ENCODE peak calls at places on chromosomes 1 and 21, in six cellular contexts. P is breast epithelium, Y is adrenal gland, C is stomach, G is tibial nerve, T is psoas muscle. U is an unnamed sample. For H3K27me3, the result is how much of the 10 kb centered on the place peaks cover.

GRCh38 chr1:202807926-202808757 is at the start of gene KDM5B:
- DNase-seq in G (peak), C (peak), Y (peak), P (peak), T (peak), U (peak)

GRCh38 chr1:19735419-19736127 is 64.1 kb downstream of the TMCO4 start:
- DNase-seq in T (peak), G (peak), C (no peak), P (no peak), Y (peak), U (peak)

GRCh38 chr21:45302082-45303061 is 14.7 kb upstream of the POFUT2 start:
- DNase-seq in T (peak), P (no peak), Y (peak), C (peak), G (peak), U (no peak)

GRCh38 chr1:212944209-212944901 is 6.0 kb upstream of the VASH2 start:
- DNase-seq in P (no peak), T (no peak), C (no peak), G (no peak), Y (no peak), U (no peak)

GRCh38 chr1:214476229-214476957 is 75.0 kb downstream of the PTPN14 start:
- DNase-seq in G (no peak), C (peak), T (no peak), P (no peak), Y (no peak), U (no peak)

GRCh38 chr1:32204943-32205361 is 519 bp upstream of the IQCC start:
- DNase-seq in Y (peak), P (peak), T (no peak), C (no peak), G (no peak), U (no peak)

GRCh38 chr1:23644555-23644866 is 47.1 kb upstream of the RPL11 start:
- DNase-seq in G (no peak), P (no peak), Y (no peak), C (no peak), T (no peak), U (no peak)

GRCh38 chr1:54474500-54475235 is 68.5 kb upstream of the SSBP3 start:
- DNase-seq in P (no peak), C (no peak), G (no peak), Y (peak), T (peak), U (no peak)

GRCh38 chr1:45640293-45640692 is 16.4 kb upstream of the CCDC17 start:
- DNase-seq in T (no peak), C (no peak), G (no peak), Y (no peak), P (no peak), U (no peak)

GRCh38 chr1:233540788-233541187 is 73.1 kb upstream of the KCNK1 start:
- DNase-seq in P (no peak), C (no peak), Y (no peak), T (no peak), G (no peak), U (no peak)

DNA sequence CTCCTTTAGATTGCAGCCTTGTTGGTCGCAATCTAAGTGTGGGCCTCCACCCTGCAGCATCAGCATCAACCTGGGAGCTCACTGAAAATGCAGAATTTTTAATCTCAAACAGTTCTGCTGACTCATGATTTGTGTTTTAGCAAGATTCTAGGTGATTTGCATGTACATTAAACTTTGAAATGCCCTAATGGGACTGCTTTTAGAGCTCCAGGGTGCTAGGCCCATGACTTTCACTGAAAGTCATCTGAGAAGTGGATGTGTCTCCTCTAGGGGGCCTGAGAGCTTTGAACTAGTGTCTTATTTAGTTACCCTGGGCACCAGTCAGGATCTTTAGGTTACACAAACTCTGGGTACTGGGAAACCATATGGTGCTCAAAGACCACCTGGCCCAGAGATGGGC is 9.0 kb downstream of the TRIM67 start:
- DNase-seq in T (no peak), G (no peak), P (no peak), C (no peak), Y (no peak), U (no peak)
- TF ChIP-seq CTCF in T (no peak), G (no peak), P (no peak), C (no peak), Y (no peak), U (no peak)

GRCh38 chr1:21775985-21776562 is 6.9 kb downstream of the USP48 start:
- DNase-seq in Y (no peak), C (no peak), P (no peak), G (no peak), T (no peak), U (no peak)

GRCh38 chr1:21782868-21783678 is at the start of gene USP48:
- DNase-seq in T (peak), Y (peak), C (peak), G (peak), P (peak), U (peak)

GRCh38 chr1:21778405-21778727 is 4.6 kb downstream of the USP48 start:
- DNase-seq in C (no peak), T (no peak), G (no peak), Y (no peak), P (no peak), U (no peak)

GRCh38 chr1:21781971-21782867 is 730 bp downstream of the USP48 start:
- DNase-seq in T (no peak), C (peak), G (peak), P (peak), Y (peak), U (peak)

DNA sequence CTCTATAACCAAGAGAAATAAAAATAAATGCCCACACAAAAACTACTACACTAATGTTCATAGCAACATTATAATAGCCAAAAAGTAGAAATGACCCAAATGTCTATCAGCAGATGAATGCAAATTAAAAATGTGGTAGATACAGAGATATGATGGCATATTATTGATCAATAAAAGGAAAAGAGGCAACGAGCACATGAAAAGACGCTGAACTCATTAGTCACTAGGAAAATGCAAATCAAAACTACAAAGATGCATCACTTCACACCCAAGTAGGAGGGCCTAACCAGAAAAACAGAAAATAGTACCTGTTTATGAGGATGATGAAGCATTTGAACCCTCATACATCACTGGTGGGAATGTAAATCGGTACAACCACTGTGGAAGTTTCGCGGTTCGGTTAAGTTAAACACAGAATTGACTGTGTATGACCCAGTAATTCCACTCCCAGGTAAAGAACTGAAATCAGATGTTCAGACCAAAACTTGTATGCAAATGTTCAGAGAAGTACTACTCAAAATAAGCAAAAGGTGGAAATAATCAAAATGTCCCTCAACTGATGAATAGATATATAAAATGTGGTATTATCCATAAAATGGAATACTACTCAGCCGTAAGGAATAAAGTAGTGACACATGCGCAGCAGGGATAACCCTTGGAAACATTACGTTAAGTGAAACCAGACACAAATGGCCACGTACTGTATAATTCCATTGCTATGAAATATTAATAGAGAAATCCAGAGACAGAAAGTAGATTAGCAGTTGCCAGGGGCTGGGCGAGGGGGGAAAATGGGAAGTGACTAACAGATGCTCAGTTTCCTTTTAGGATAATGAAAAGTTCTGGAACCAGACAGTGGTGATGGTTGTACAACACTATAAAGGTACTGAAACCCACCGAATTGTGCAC is 3.1 kb downstream of the USP48 start:
- DNase-seq in C (no peak), G (no peak), Y (peak), T (no peak), P (no peak), U (no peak)
- H3K27ac ChIP-seq in C (peak), G (no peak), Y (peak), T (no peak), P (no peak), U (no peak)

GRCh38 chr1:3194760-3195479 is 125.9 kb downstream of the PRDM16 start:
- DNase-seq in P (no peak), Y (no peak), C (no peak), G (no peak), T (no peak), U (no peak)

GRCh38 chr1:3192359-3192758 is 123.4 kb downstream of the PRDM16 start:
- DNase-seq in C (peak), P (no peak), Y (no peak), G (no peak), T (no peak), U (no peak)

GRCh38 chr1:3192825-3193224 is 123.8 kb downstream of the PRDM16 start:
- DNase-seq in T (no peak), P (no peak), C (no peak), G (no peak), Y (peak), U (no peak)

GRCh38 chr1:3195480-3195815 is 126.4 kb downstream of the PRDM16 start:
- DNase-seq in Y (no peak), T (no peak), P (no peak), G (no peak), C (no peak), U (no peak)

DNA sequence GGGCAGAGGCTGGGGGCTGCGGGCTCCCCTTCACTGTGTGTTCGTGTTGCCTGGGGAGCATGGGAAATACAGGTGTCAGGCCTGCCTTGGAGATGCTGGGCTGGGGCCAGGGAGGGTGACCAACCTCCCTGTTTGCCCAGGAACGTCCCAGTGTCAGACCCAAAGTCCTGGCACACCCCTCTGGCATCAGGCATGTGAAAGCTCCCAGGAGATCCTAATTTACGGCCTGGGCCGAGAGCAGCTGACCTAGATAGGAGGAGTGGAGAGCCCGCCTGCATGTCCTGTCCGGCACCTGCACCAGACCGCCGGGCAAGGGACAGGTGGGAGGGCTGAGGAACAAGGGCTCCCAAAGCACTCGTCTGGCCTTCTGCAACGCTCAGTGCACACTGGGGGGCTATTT is 124.8 kb downstream of the PRDM16 start:
- DNase-seq in G (no peak), Y (no peak), P (no peak), T (no peak), C (no peak), U (no peak)
- H3K27me3 ChIP-seq in G (under half), Y (under half), P (under half), T (under half), C (under half), U (under half)

DNA sequence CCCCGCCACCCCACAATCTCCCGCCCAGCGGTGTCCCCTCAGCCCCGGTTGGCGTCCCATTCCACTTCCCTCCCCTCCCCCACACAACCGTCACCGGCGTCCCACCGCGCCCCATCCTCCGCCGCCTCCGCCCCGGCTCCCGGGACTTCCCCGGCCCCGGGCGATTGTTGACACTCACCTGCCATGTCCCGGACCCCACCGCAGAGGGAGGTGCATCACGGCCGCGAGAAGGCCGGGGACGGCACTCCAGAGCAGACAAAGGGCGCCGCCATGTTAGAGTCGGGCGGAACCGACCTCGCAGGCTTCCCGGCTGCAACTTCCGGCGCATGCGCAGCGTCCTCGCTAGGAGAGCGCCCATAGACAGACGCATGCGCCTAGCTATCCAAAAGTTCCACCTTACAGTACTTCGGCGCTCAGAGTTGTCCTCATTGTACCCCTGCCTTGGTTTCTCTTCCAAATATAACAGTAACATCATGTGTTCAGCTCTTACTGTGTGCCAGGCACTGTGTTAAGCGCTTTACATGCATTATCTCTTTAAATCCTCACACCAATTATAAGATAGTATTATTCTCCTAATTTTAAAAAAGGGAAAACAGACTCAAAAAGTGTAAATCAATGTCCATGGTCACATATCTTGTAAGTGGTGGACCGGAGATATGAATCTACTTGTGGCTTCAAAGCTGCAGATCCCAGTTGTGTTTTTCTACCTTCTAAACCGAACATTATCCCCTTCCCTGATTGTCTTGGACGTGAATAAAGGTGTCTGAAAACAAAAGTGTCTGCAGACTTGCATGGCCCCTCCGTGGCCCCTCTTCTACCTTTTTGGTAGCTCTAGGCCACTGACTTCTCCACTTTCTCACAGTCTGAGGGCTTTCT is at the start of gene ZBTB17:
- DNase-seq in G (peak), Y (peak), T (peak), C (peak), P (peak), U (peak)
- TF ChIP-seq CTCF in G (peak), Y (no peak), T (no peak), C (no peak), P (no peak), U (no peak)

DNA sequence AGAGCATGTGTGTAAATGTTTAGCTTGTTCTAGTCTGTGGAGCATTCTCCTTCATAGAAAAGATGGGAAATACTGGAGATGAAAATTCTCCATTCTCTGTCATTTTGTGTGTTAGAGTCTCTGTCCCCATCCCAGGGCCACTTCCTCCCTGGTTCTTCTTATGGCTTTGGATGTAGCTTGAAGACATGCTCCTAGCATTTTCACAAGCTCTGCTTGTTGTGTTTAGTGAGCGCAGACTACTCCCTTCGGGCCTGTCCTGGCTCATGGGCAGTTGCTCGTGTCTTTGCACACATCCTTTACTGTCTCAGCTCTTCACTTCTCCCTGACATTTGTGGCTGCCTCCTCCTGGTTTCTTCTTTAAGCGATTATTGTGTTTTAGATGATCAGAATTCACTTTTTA is 30.4 kb downstream of the MAPKAPK2 start:
- DNase-seq in C (no peak), G (no peak), T (no peak), P (no peak), Y (no peak), U (no peak)
- H3K27ac ChIP-seq in C (peak), G (peak), T (peak), P (peak), Y (peak), U (peak)

DNA sequence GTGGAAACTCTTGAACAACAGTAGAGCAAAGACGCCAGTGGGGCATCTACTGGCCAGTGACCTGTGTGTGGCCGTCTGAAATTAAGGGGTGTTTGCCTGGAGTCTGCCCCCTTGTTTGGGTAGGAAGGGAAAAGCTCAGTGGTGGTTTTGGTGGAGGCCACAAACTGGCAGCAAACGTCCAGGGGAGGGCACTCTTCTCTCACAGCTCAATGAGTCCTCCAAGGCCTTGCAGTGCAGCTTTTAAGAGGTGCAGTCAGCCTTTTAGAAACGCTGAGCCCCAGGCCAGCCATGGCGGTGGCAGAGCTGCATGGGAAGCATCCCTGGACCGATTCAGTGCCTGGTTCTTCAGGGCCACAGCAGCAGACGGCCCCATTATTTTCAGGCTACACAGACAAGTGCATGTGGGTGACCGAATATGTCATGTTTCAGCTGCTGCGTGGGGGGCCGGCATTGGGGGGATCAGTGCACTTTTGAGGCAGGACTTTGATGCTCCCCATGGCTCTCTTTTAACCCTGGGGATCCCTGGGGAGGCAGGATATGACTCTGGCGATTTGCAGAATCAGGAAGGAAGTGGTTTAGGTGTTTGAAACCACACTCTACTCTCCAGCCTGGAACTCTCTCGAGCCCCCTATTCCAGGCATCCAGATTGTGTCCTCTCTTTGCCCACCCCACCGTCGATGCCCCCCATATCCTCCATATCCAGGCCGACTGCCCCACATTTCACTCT is 414.0 kb downstream of the PRDM2 start:
- DNase-seq in T (peak), C (no peak), Y (peak), G (peak), P (peak), U (peak)
- H3K27me3 ChIP-seq in T (under half), C (under half), Y (under half), G (under half), P (under half), U (under half)

GRCh38 chr1:167061073-167061464 is 29.1 kb downstream of the GPA33 start:
- DNase-seq in P (no peak), G (no peak), Y (no peak), C (no peak), T (no peak), U (no peak)

GRCh38 chr1:167059729-167060107 is 30.5 kb downstream of the GPA33 start:
- DNase-seq in T (no peak), P (no peak), Y (no peak), C (no peak), G (no peak), U (no peak)

GRCh38 chr1:167057297-167057688 is 32.9 kb downstream of the GPA33 start:
- DNase-seq in C (peak), P (no peak), Y (peak), G (no peak), T (no peak), U (no peak)

GRCh38 chr1:167059045-167059728 is 31.0 kb downstream of the GPA33 start:
- DNase-seq in Y (peak), P (peak), G (peak), C (peak), T (peak), U (peak)

DNA sequence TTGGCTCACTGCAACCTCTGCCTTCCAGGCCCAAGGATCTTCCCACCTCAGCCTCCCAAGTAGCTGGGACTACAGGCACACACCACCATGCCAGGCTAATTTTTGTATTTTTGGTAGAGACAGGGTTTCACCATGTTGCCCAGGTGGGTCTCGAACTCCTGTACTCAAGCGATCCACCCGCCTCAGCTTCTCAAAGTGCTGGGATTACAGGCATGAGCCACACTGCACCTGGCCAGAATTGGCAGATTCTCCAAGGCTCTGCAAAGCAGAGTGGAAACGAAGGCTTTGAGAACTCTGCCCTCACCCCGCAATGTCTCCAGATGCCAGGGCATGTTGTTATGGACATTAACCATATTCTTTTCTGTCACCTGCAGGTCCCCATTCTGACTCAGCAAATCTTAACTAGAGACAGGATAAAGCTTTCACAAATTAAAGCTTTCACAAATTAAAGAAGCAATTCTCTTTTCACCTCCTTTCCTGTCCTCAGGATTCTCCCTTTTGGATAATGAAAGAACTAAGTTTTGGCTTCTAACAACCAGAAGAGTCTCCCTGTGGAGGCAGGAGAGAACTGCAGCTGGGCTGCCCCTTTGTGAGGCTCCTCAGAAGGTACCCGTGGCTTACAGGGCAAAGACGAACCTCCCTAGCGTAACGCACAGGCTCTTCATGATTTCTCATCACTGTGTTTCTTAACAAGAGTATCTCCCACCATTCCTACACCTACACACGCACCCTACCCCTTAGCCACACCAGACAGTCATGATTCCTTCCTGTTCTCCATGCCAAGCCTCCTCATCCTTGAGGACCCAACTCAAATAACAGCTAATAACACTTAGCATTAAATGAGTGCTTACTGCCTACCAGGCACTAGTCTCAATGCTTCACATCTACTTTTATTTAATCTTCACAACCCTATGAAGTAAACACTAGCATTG is 29.8 kb downstream of the GPA33 start:
- DNase-seq in C (no peak), P (no peak), T (no peak), G (no peak), Y (no peak), U (no peak)
- TF ChIP-seq CTCF in C (no peak), P (no peak), T (no peak), G (no peak), Y (no peak), U (no peak)